ENCODE peak calls at places on chromosomes 2 and 18, in six cellular contexts. L is tibial nerve, Z is epithelial cell of prostate, O is stomach, W is heart left ventricle, H is body of pancreas. T is an unnamed sample.

GRCh38 chr18:64987096-64987495 is 763.7 kb upstream of the CDH7 start:
- DNase-seq in L (no peak), Z (no peak), O (no peak), W (no peak), H (no peak), T (no peak)

GRCh38 chr2:109402980-109403840 is 210.6 kb downstream of the SEPTIN10 start:
- DNase-seq in L (no peak), Z (no peak), O (no peak), W (no peak), H (no peak), T (no peak)

GRCh38 chr2:98771264-98771663 is 40.3 kb upstream of the MGAT4A start:
- DNase-seq in L (no peak), Z (no peak), O (no peak), W (no peak), H (no peak), T (no peak)

GRCh38 chr2:111053266-111053665 is 67.4 kb upstream of the BCL2L11 start:
- DNase-seq in L (no peak), Z (no peak), O (no peak), W (no peak), H (no peak), T (no peak)

GRCh38 chr2:201950606-201951005 is 83.0 kb upstream of the FZD7 start:
- DNase-seq in L (no peak), Z (peak; percentile 8), O (no peak), W (no peak), H (no peak), T (no peak)

GRCh38 chr2:95700554-95700953 is 108.8 kb downstream of the TRIM43 start:
- DNase-seq in L (no peak), Z (no peak), O (no peak), W (no peak), H (no peak), T (no peak)

GRCh38 chr2:211113294-211114175 is 557.1 kb downstream of the CPS1 start:
- DNase-seq in L (no peak), Z (no peak), O (no peak), W (no peak), H (no peak), T (no peak)

GRCh38 chr2:192827735-192828134 is 633.0 kb upstream of the TMEFF2 start:
- DNase-seq in L (no peak), Z (no peak), O (no peak), W (no peak), H (no peak), T (no peak)

GRCh38 chr2:189285962-189286648 is 106.5 kb upstream of the COL5A2 start:
- DNase-seq in L (no peak), Z (no peak), O (no peak), W (no peak), H (no peak), T (peak; percentile 63)

GRCh38 chr2:195575879-195576391 is 81.1 kb upstream of the SLC39A10 start:
- DNase-seq in L (peak; percentile 24), Z (no peak), O (no peak), W (no peak), H (no peak), T (no peak)

GRCh38 chr2:64401501-64401880 is 52.5 kb upstream of the LGALSL start:
- DNase-seq in L (no peak), Z (no peak), O (no peak), W (no peak), H (no peak), T (no peak)

GRCh38 chr2:45886229-45886663 is 234.8 kb downstream of the PRKCE start:
- DNase-seq in L (no peak), Z (no peak), O (no peak), W (no peak), H (no peak), T (no peak)

GRCh38 chr2:12787891-12788783 is 71.4 kb downstream of the TRIB2 start:
- DNase-seq in L (peak; percentile 29), Z (no peak), O (no peak), W (peak; percentile 53), H (no peak), T (no peak)

GRCh38 chr2:53572696-53573095 is 194.9 kb upstream of the CHAC2 start:
- DNase-seq in L (no peak), Z (no peak), O (no peak), W (no peak), H (no peak), T (no peak)

GRCh38 chr2:74297391-74297790 is 45.8 kb downstream of the SLC4A5 start:
- DNase-seq in L (no peak), Z (no peak), O (no peak), W (no peak), H (no peak), T (no peak)

GRCh38 chr18:71168576-71169145 is 879.8 kb downstream of the SOCS6 start:
- DNase-seq in L (no peak), Z (no peak), O (no peak), W (no peak), H (no peak), T (no peak)

GRCh38 chr2:217260441-217261080 is 400.7 kb upstream of the TNP1 start:
- DNase-seq in L (no peak), Z (no peak), O (no peak), W (no peak), H (no peak), T (no peak)

GRCh38 chr2:223043164-223043941 is 8.6 kb upstream of the KCNE4 start:
- DNase-seq in L (no peak), Z (no peak), O (no peak), W (no peak), H (no peak), T (no peak)

GRCh38 chr18:74498712-74499629 is 2.8 kb downstream of the CNDP2 start:
- DNase-seq in L (peak; percentile 25), Z (no peak), O (peak; percentile 72), W (no peak), H (peak; percentile 56), T (no peak)

GRCh38 chr18:13562494-13563029 is 163.8 kb downstream of the FAM210A start:
- DNase-seq in L (no peak), Z (no peak), O (no peak), W (no peak), H (no peak), T (no peak)

GRCh38 chr18:24935896-24936295 is 416.1 kb downstream of the ZNF521 start:
- DNase-seq in L (no peak), Z (no peak), O (no peak), W (no peak), H (no peak), T (no peak)

GRCh38 chr2:62055724-62056336 is 140.1 kb upstream of the B3GNT2 start:
- DNase-seq in L (no peak), Z (no peak), O (no peak), W (no peak), H (no peak), T (no peak)

GRCh38 chr2:112805542-112805941 is 21.2 kb upstream of the IL1A start:
- DNase-seq in L (no peak), Z (peak; percentile 89), O (no peak), W (no peak), H (no peak), T (no peak)

GRCh38 chr18:39862341-39862740 is 2092.7 kb upstream of the PIK3C3 start:
- DNase-seq in L (no peak), Z (no peak), O (no peak), W (no peak), H (no peak), T (no peak)

GRCh38 chr2:34307636-34308035 is 708.5 kb upstream of the FAM98A start:
- DNase-seq in L (no peak), Z (no peak), O (no peak), W (no peak), H (no peak), T (no peak)

GRCh38 chr2:11702946-11703345 is 33.0 kb upstream of the NTSR2 start:
- DNase-seq in L (no peak), Z (no peak), O (no peak), W (no peak), H (no peak), T (no peak)

GRCh38 chr2:58796239-58796638 is 555.1 kb upstream of the FANCL start:
- DNase-seq in L (no peak), Z (no peak), O (no peak), W (no peak), H (no peak), T (no peak)

GRCh38 chr2:33848486-33848885 is 249.4 kb upstream of the FAM98A start:
- DNase-seq in L (no peak), Z (peak; percentile 24), O (no peak), W (no peak), H (no peak), T (no peak)

GRCh38 chr18:58288922-58289797 is 245.1 kb downstream of the NEDD4L start:
- DNase-seq in L (no peak), Z (no peak), O (no peak), W (no peak), H (no peak), T (no peak)

GRCh38 chr18:36583155-36583745 is 245.6 kb downstream of the TPGS2 start:
- DNase-seq in L (no peak), Z (no peak), O (no peak), W (no peak), H (no peak), T (no peak)

DNA sequence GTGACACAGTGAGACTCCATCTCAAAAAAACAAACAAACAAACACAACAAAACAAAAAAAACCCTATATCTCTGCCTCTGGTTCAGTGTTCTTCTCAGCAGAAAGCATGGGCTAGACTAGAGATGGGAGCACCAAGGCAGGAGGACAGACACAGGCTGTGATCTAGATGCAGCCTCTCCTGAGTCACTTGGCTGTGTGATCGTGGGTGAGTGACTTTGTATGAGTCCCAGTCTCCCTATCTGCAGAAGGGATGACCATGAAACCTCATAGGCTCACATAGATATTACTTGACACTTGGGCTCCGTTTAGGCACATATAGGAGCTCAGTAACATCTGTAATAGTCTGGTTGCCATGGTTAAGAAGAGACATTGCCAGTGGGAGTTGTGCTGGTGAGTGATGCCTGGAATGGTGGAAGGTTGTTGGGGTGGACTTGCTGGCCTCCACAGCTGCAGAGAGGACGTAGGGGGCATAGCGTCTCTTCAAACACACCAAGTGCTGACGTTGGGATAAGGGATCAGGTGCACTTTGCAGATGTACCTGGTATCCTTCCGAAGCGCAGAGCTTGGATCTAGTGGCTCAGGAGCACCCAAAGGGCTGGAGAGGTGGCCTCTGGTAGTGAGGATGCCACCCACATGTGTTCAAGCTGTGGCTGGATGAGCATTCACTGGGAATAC is 318.9 kb upstream of the HS6ST1 start:
- DNase-seq in L (no peak), Z (no peak), O (no peak), W (no peak), H (no peak), T (no peak)
- H3K27ac ChIP-seq in L (no peak overlapping the region), Z (no peak overlapping the region), O (no peak overlapping the region), W (no peak overlapping the region), H (no peak overlapping the region), T (no peak overlapping the region)

GRCh38 chr2:3703236-3703682 is at the start of gene DCDC2C:
- DNase-seq in L (no peak), Z (no peak), O (no peak), W (no peak), H (no peak), T (no peak)
- H3K27ac ChIP-seq in L (peak within 1 kb of the TSS; percentile 70), Z (no peak within 1 kb of the TSS), O (no peak within 1 kb of the TSS), W (no peak within 1 kb of the TSS), H (no peak within 1 kb of the TSS), T (no peak within 1 kb of the TSS)

DNA sequence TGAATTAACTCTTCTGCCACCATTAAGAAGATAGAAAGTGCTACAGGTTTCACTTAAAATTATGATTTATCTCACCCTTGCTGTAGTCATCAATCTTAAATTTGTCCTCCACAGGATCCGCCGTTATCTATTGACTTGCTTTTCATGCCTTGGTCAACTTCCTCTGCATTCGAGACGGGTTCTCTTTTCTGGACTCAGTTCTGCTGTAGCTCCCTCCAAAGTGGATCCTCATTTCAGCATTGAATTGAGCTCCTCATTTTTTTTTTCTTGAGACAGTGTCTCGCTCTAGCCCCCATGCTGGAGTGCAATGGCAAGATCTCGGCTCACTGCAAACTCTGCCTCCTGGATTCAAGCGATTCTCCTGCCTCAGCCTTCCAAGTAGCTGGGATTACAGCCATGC is 27.6 kb downstream of the INPP5D start:
- DNase-seq in L (no peak), Z (no peak), O (peak; percentile 4), W (no peak), H (no peak), T (peak; percentile 42)
- H3K27ac ChIP-seq in L (peak overlapping the region; percentile 53), Z (no peak overlapping the region), O (peak overlapping the region; percentile 83), W (no peak overlapping the region), H (no peak overlapping the region), T (no peak overlapping the region)

GRCh38 chr2:72193723-72194122 is 46.1 kb upstream of the CYP26B1 start:
- DNase-seq in L (no peak), Z (no peak), O (no peak), W (no peak), H (no peak), T (no peak)
- H3K27ac ChIP-seq in L (no peak overlapping the region), Z (no peak overlapping the region), O (no peak overlapping the region), W (no peak overlapping the region), H (no peak overlapping the region), T (no peak overlapping the region)

T was measured in ascending aorta.